ENCODE peak calls at places on chromosomes 11 and 22, in ten cellular contexts. O, J, U, Y, Q, Z, P, F, N and D are unnamed samples.

GRCh38 chr11:33682446-33682845 is 18.2 kb downstream of the C11orf91 start:
- DNase-seq in O (peak), J (no peak), U (no peak), Y (no peak), Q (no peak), Z (no peak), P (no peak), F (no peak), N (no peak), D (no peak)

GRCh38 chr11:15565846-15566245 is 451.1 kb downstream of the INSC start:
- DNase-seq in O (no peak), J (no peak), U (no peak), Y (no peak), Q (no peak), Z (no peak), P (peak), F (no peak), N (no peak), D (no peak)

GRCh38 chr11:111457731-111458368 is 54.3 kb downstream of the BTG4 start:
- DNase-seq in O (no peak), J (no peak), U (no peak), Y (no peak), Q (no peak), Z (no peak), P (peak), F (no peak), N (no peak), D (no peak)

GRCh38 chr11:2804189-2804588 is 81.4 kb downstream of the CDKN1C start:
- DNase-seq in O (no peak), J (no peak), U (no peak), Y (no peak), Q (no peak), Z (no peak), P (peak), F (no peak), N (no peak), D (no peak)

GRCh38 chr11:64787526-64788320 is 9.4 kb upstream of the SF1 start:
- DNase-seq in O (peak), J (peak), U (no peak), Y (peak), Q (peak), Z (peak), P (peak), F (peak), N (peak), D (peak)

GRCh38 chr11:116215471-116216113 is 557.2 kb downstream of the BUD13 start:
- DNase-seq in O (peak), J (no peak), U (no peak), Y (no peak), Q (peak), Z (no peak), P (no peak), F (no peak), N (no peak), D (no peak)

GRCh38 chr22:26903030-26903856 is 245.9 kb downstream of the MIAT start:
- DNase-seq in O (peak), J (no peak), U (no peak), Y (no peak), Q (peak), Z (no peak), P (no peak), F (no peak), N (peak), D (no peak)

GRCh38 chr22:46056169-46057041 is 79.4 kb upstream of the WNT7B start:
- DNase-seq in O (no peak), J (no peak), U (no peak), Y (peak), Q (no peak), Z (peak), P (peak), F (no peak), N (no peak), D (no peak)

GRCh38 chr11:126282361-126282741 is 542 bp upstream of the TIRAP start:
- DNase-seq in O (peak), J (no peak), U (peak), Y (peak), Q (peak), Z (peak), P (no peak), F (peak), N (peak), D (peak)

GRCh38 chr11:111665779-111666178 is 63.5 kb downstream of the SIK2 start:
- DNase-seq in O (no peak), J (peak), U (no peak), Y (peak), Q (peak), Z (peak), P (no peak), F (peak), N (peak), D (peak)

GRCh38 chr11:124793466-124794278 is 6.5 kb downstream of the MSANTD2 start:
- DNase-seq in O (peak), J (peak), U (peak), Y (peak), Q (peak), Z (peak), P (no peak), F (peak), N (peak), D (peak)

GRCh38 chr11:79390923-79391322 is 49.9 kb downstream of the TENM4 start:
- DNase-seq in O (no peak), J (no peak), U (no peak), Y (peak), Q (no peak), Z (no peak), P (no peak), F (peak), N (no peak), D (no peak)

GRCh38 chr22:30947163-30947820 is 21.3 kb downstream of the MORC2 start:
- DNase-seq in O (no peak), J (no peak), U (no peak), Y (peak), Q (peak), Z (no peak), P (no peak), F (no peak), N (no peak), D (no peak)

GRCh38 chr11:2074266-2074825 is 64.8 kb downstream of the IGF2 start:
- DNase-seq in O (no peak), J (peak), U (no peak), Y (no peak), Q (no peak), Z (no peak), P (no peak), F (no peak), N (peak), D (no peak)

GRCh38 chr11:107821199-107821926 is 37.2 kb downstream of the SLC35F2 start:
- DNase-seq in O (no peak), J (no peak), U (no peak), Y (peak), Q (peak), Z (peak), P (no peak), F (peak), N (no peak), D (no peak)

GRCh38 chr11:63553759-63554158 is 9.4 kb downstream of the PLAAT2 start:
- DNase-seq in O (no peak), J (peak), U (peak), Y (no peak), Q (no peak), Z (peak), P (no peak), F (no peak), N (peak), D (peak)

GRCh38 chr22:22666307-22667091 is 22.1 kb downstream of the GGTLC2 start:
- DNase-seq in O (peak), J (peak), U (no peak), Y (peak), Q (peak), Z (peak), P (peak), F (peak), N (peak), D (peak)

GRCh38 chr22:23772315-23773246 is at the start of gene MMP11:
- DNase-seq in O (peak), J (peak), U (peak), Y (peak), Q (peak), Z (no peak), P (no peak), F (no peak), N (peak), D (peak)

GRCh38 chr11:48109046-48109666 is 107.5 kb upstream of the OR4B1 start:
- DNase-seq in O (peak), J (peak), U (no peak), Y (peak), Q (no peak), Z (peak), P (no peak), F (peak), N (no peak), D (peak)

GRCh38 chr22:50684986-50685385 is 12.4 kb downstream of the SHANK3 start:
- DNase-seq in O (no peak), J (no peak), U (no peak), Y (peak), Q (no peak), Z (peak), P (peak), F (peak), N (no peak), D (peak)

GRCh38 chr11:11628651-11629050 is 6.8 kb upstream of the GALNT18 start:
- DNase-seq in O (no peak), J (no peak), U (no peak), Y (no peak), Q (no peak), Z (no peak), P (no peak), F (no peak), N (no peak), D (no peak)

GRCh38 chr11:111312076-111312475 is 13.7 kb downstream of the POU2AF3 start:
- DNase-seq in O (no peak), J (no peak), U (no peak), Y (no peak), Q (no peak), Z (no peak), P (no peak), F (no peak), N (no peak), D (no peak)

GRCh38 chr22:28905433-28905832 is 22.1 kb downstream of the ZNRF3 start:
- DNase-seq in O (no peak), J (no peak), U (no peak), Y (no peak), Q (no peak), Z (no peak), P (peak), F (no peak), N (no peak), D (no peak)

GRCh38 chr11:32334822-32335221 is 100.5 kb downstream of the WT1 start:
- DNase-seq in O (no peak), J (peak), U (no peak), Y (no peak), Q (no peak), Z (peak), P (no peak), F (no peak), N (peak), D (no peak)

GRCh38 chr22:32677876-32678275 is 123.6 kb upstream of the TIMP3 start:
- DNase-seq in O (no peak), J (no peak), U (no peak), Y (no peak), Q (no peak), Z (no peak), P (no peak), F (no peak), N (no peak), D (no peak)

GRCh38 chr22:32672542-32672941 is 129.0 kb upstream of the TIMP3 start:
- DNase-seq in O (no peak), J (no peak), U (no peak), Y (no peak), Q (no peak), Z (no peak), P (no peak), F (no peak), N (no peak), D (no peak)

GRCh38 chr22:32676196-32676595 is 125.3 kb upstream of the TIMP3 start:
- DNase-seq in O (no peak), J (no peak), U (no peak), Y (no peak), Q (no peak), Z (no peak), P (no peak), F (no peak), N (no peak), D (no peak)

GRCh38 chr22:32680277-32680676 is 121.2 kb upstream of the TIMP3 start:
- DNase-seq in O (no peak), J (no peak), U (no peak), Y (no peak), Q (no peak), Z (no peak), P (no peak), F (no peak), N (no peak), D (no peak)

DNA sequence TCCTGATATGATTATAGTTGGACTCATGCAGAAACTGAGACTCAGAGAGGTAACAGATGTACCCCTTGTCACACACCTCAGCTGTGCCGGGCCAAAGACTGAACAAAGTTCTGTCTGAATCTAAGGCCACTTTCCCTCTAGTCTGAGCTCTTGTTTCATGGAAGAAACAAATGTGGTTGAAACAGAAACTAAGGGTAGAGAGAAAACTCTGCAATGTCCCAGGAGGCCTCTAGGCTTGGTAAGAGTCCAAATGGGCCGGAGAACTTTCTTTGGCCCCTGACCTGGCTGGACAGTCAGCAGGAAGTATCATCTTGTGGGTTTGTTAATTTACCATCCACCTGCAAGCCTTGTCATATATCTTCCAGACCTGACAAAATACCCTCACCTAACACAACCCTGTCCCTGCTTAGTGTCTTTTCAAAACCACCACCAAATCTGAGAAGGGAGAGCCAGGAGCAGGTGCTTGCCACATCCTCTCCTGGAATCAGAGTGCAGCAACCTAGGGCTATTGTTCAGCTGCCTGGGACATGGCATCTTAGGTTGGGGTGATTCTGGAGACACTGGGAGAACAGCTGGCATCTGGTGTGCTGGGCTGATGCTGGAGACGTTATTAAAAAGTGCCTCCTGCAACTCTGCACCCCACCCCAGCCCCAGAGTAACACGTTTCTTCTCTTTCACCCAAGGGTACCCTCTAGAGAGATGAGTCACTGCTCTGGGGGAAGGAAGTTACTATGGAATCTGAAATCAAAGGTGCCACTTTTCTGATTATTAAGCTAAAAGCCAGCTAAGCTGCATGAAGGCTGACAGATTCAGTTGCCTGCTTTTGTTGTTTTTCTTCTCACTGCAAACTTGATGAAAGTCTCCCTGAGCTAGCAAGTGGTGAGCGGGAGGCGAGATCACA is 126.3 kb upstream of the TIMP3 start:
- DNase-seq in O (no peak), J (peak), U (no peak), Y (no peak), Q (no peak), Z (peak), P (no peak), F (no peak), N (no peak), D (no peak)
- TF ChIP-seq CTCF in O (no peak), J (no peak), U (no peak), Y (peak), Q (no peak), Z (peak), P (no peak), F (peak), N (no peak), D (no peak)

GRCh38 chr22:38943181-38943580 is 14.2 kb upstream of the APOBEC3A start:
- DNase-seq in O (no peak), J (peak), U (no peak), Y (no peak), Q (no peak), Z (no peak), P (no peak), F (no peak), N (no peak), D (no peak)
- TF ChIP-seq CTCF in O (peak), J (peak), U (peak), Y (no peak), Q (no peak), Z (no peak), P (no peak), F (no peak), N (peak), D (no peak)

GRCh38 chr11:37286890-37287289 is 688.9 kb upstream of the RAG2 start:
- DNase-seq in O (no peak), J (no peak), U (no peak), Y (no peak), Q (no peak), Z (no peak), P (no peak), F (no peak), N (no peak), D (no peak)
- TF ChIP-seq CTCF in O (no peak), J (no peak), U (no peak), Y (no peak), Q (no peak), Z (no peak), P (no peak), F (no peak), N (no peak), D (no peak)

DNA sequence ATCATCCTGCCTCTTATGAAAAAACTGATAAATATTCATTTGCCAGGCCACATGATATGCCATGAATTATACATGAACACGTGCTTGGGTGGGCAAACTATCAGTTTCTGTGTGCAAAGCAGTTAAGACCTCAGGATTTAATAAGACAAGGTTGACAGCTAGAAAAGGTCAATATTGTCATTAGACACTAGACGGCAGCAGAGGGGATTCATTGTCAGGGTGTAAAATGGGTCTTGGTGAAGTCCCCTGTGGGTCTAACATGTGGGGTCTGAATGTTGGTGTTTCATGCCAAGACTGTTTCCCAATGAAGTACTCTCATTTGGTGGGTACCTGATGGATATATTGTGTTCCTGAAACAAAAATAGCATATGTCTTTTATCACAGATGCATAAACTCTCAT is 111.9 kb downstream of the MYO18B start:
- DNase-seq in O (no peak), J (no peak), U (no peak), Y (no peak), Q (no peak), Z (no peak), P (no peak), F (no peak), N (no peak), D (no peak)
- TF ChIP-seq CTCF in O (peak), J (no peak), U (peak), Y (no peak), Q (no peak), Z (peak), P (no peak), F (no peak), N (peak), D (no peak)

GRCh38 chr11:72326151-72326842 is 82.3 kb upstream of the PHOX2A start:
- DNase-seq in O (no peak), J (no peak), U (no peak), Y (peak), Q (no peak), Z (peak), P (no peak), F (peak), N (peak), D (no peak)

GRCh38 chr11:72328366-72329224 is 84.6 kb upstream of the PHOX2A start:
- DNase-seq in O (no peak), J (no peak), U (no peak), Y (no peak), Q (no peak), Z (peak), P (no peak), F (peak), N (no peak), D (no peak)

GRCh38 chr11:72331761-72332160 is 87.8 kb upstream of the PHOX2A start:
- DNase-seq in O (no peak), J (peak), U (no peak), Y (no peak), Q (no peak), Z (no peak), P (no peak), F (no peak), N (no peak), D (peak)

GRCh38 chr11:72333657-72334056 is 89.7 kb upstream of the PHOX2A start:
- DNase-seq in O (peak), J (peak), U (no peak), Y (no peak), Q (peak), Z (no peak), P (no peak), F (no peak), N (peak), D (no peak)

DNA sequence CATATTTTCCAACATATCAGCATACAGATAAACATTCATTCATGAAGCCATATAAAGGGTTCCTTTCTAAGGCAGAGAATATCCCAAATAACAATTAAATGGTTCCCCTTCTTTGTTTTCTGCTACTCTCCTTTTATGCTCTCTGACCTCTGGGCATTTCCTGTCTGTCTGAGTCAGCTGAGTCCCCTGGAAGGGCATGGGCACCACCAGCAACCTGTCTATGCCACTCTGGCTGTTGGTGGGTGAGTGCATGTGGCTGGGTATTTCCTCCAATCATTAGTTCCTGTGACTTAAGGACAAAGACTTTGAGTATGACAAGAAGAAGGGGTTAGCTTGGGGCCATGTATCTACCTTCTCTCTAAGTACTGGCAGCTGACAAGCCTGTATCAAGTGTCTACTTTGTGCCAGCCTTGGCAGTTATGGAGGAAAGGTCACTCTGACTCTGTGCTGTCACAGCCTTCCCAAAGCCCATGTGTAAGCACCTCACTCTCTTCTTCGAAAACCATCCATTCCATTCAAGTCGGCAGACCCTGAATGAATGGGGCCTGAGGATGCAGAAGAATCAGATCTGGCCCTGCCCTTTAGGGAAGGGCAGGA is 86.3 kb upstream of the PHOX2A start:
- DNase-seq in O (no peak), J (no peak), U (no peak), Y (no peak), Q (no peak), Z (no peak), P (no peak), F (no peak), N (no peak), D (no peak)
- TF ChIP-seq CTCF in O (no peak), J (no peak), U (no peak), Y (no peak), Q (no peak), Z (no peak), P (no peak), F (no peak), N (no peak), D (peak)

DNA sequence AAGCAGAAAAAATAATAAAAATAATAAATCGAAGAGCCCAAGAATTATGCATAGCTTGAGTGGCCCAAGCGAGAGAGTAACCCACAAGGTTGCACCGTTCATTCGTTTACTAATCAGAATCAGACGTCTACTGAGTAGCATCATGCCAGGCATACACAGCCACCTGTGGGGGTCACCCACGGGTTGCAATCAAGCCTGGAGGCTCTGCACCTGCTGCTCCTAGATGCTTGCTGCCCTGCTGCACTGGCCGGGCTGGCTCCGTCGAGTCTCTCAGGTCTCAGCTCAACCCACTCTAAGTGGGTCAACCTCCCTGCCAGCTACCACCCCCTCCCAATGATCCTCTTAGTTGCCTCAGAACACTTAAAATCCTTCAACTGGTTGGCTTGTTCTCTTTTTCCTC is 2.0 kb upstream of the TESMIN start:
- DNase-seq in O (peak), J (no peak), U (no peak), Y (no peak), Q (no peak), Z (no peak), P (no peak), F (no peak), N (no peak), D (no peak)
- TF ChIP-seq CTCF in O (peak), J (no peak), U (no peak), Y (no peak), Q (no peak), Z (no peak), P (no peak), F (no peak), N (no peak), D (no peak)